ENCODE peak calls at places on chromosomes 16 and 17, in five cellular contexts. X, V, H, C and A are unnamed samples.

GRCh38 chr16:81296631-81297030 is 18.1 kb upstream of the GAN start:
- DNase-seq in X (no peak), V (no peak), H (no peak), C (no peak), A (no peak)

GRCh38 chr17:19781488-19782458 is 33.7 kb upstream of the ALDH3A1 start:
- DNase-seq in X (no peak), V (no peak), H (no peak), C (no peak), A (no peak)

GRCh38 chr16:25018972-25019617 is 3.9 kb upstream of the ARHGAP17 start:
- DNase-seq in X (no peak), V (no peak), H (no peak), C (no peak), A (no peak)

GRCh38 chr17:60141111-60142018 is 8.4 kb upstream of the CA4 start:
- DNase-seq in X (no peak), V (peak; percentile 89), H (peak; percentile 83), C (no peak), A (no peak)

GRCh38 chr17:2792541-2793169 is 3.6 kb upstream of the RAP1GAP2 start:
- DNase-seq in X (no peak), V (no peak), H (no peak), C (no peak), A (no peak)

GRCh38 chr17:75181608-75182318 is 996 bp downstream of the SUMO2 start:
- DNase-seq in X (peak; percentile 30), V (peak; percentile 28), H (no peak), C (no peak), A (no peak)

GRCh38 chr16:3641801-3642396 is 12.6 kb upstream of the DNASE1 start:
- DNase-seq in X (no peak), V (peak; percentile 14), H (no peak), C (peak; percentile 34), A (no peak)

GRCh38 chr17:39668141-39668924 is at the start of gene PNMT:
- DNase-seq in X (peak; percentile 81), V (peak; percentile 83), H (peak; percentile 93), C (no peak), A (no peak)

GRCh38 chr16:50665128-50665878 is 15.8 kb downstream of the SNX20 start:
- DNase-seq in X (peak; percentile 82), V (peak; percentile 87), H (peak; percentile 91), C (peak; percentile 86), A (peak; percentile 95)

GRCh38 chr17:50278526-50279180 is 4.4 kb downstream of the TMEM92 start:
- DNase-seq in X (no peak), V (no peak), H (peak; percentile 68), C (no peak), A (no peak)

GRCh38 chr16:2842340-2843000 is 12.4 kb downstream of the ZG16B start:
- DNase-seq in X (peak; percentile 52), V (peak; percentile 50), H (peak; percentile 78), C (peak; percentile 69), A (no peak)

DNA sequence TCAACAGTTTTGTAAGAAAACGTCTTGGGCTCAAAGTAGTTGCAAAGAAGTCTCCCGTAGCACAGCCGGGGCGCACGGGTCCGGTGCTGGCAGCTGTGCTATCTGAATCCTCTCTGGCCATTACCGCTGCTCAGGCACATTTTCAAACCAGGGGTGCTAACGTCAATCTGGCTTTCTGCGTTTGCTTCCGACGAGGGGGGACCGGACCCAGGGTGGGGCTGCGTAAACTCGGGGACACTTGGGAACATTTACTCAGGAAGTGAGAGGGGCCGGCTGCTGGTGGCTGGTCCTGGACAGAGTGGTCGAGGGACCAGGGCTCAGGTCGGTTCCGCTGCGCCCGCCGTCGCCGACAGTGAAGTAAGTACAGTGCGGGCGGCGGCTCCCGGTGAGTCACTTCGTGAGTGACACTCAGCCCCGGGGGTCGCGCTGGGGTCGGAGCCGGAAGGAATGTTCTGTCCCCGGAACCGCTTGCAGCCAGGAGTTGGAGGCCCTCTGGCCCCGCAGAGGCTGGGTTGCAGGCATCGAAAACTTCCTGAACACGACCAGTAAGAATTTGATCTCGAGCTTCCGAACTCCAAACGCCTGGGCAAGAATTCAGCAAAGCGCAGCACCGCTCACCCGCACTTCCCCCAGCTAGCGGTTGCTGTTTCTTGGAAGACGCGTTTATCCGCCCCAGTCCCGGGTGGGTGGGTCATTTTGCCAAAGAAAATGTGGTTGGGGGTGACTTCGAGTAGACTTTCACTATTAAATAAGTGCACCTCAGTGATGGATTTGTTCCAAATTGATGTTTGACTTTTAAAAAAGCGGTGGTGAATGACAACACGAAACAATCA is 1.4 kb upstream of the HS3ST3B1 start:
- DNase-seq in X (peak; percentile 16), V (peak; percentile 40), H (peak; percentile 86), C (peak; percentile 70), A (peak; percentile 93)
- TF ChIP-seq POLR2A in X (no peak), V (no peak), H (no peak), C (no peak), A (no peak)

DNA sequence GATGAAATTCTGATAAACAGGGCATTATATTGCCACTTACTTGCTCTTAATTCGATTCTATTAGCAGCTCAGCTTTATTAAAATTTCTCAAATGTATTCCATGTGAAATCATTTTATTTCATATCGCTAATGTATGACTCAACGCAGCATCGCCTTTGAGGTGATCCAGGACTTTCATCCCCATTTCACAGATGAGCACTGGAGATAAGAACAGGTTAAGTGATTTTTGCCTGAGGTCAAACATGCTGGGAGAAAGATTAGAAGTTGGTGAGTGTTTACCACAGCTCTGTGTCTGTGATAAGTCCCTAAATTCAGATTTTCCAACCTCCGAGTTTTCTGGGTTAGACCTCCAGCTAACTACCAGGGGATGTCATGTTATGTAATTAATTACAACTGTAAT is 43.6 kb downstream of the RBFOX1 start:
- DNase-seq in X (no peak), V (no peak), H (no peak), C (no peak), A (no peak)
- TF ChIP-seq EP300 in X (no peak), V (no peak), H (no peak), C (no peak), A (no peak)

GRCh38 chr17:58534901-58535421 is 20.5 kb upstream of the MTMR4 start:
- DNase-seq in X (no peak), V (no peak), H (no peak), C (no peak), A (no peak)
- H3K27ac ChIP-seq in X (no peak overlapping the region), V (no peak overlapping the region), H (peak overlapping the region; percentile 11), C (no peak overlapping the region), A (no peak overlapping the region)

DNA sequence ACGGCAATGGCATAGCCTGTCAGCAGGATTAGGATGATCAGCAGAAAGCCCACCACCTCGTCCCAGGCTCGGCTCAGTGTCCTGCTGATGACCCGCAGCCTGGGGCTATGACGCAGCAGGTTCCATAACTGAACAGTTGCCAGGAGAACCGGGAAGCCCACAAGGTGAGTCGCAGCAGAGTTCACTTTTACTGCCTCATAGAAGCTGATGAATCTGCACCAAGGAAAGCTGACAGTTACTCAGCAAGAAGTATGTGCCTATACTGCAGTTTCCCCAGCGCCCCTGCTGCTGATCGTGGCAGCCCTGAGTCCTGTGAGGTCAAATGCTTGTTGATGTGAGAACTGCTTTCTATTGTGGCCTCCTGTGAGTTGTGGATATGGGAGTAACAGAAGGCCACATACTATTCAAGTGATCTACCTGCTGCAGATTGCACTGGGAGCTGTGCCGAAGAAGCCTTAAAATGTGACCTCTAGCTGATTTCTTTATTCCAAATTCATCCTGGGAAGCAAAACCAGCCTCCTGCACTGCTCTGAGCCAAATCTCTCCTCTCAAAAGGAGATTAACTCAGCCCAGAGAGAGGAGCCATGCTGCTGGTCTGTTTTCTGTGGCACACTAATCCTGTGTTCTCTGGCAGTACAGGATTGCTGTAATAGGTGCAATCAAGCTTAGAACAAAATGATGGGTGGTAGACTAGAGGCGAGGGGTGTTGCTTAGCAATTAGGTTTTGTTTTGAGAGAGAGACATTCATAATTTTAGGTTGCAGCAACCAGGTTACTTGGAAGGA is 38.8 kb downstream of the IST1 start:
- DNase-seq in X (no peak), V (no peak), H (no peak), C (no peak), A (no peak)
- TF ChIP-seq POLR2A in X (no peak), V (no peak), H (no peak), C (no peak), A (no peak)

GRCh38 chr16:72124148-72124547 is 30.5 kb downstream of the DHX38 start:
- DNase-seq in X (no peak), V (no peak), H (no peak), C (no peak), A (no peak)

GRCh38 chr16:72123426-72123825 is 29.8 kb downstream of the DHX38 start:
- DNase-seq in X (no peak), V (no peak), H (no peak), C (no peak), A (no peak)

GRCh38 chr16:72125635-72126428 is 32.2 kb downstream of the DHX38 start:
- DNase-seq in X (peak; percentile 43), V (no peak), H (no peak), C (no peak), A (no peak)

GRCh38 chr16:72126429-72126765 is 32.8 kb downstream of the DHX38 start:
- DNase-seq in X (no peak), V (no peak), H (no peak), C (no peak), A (no peak)

DNA sequence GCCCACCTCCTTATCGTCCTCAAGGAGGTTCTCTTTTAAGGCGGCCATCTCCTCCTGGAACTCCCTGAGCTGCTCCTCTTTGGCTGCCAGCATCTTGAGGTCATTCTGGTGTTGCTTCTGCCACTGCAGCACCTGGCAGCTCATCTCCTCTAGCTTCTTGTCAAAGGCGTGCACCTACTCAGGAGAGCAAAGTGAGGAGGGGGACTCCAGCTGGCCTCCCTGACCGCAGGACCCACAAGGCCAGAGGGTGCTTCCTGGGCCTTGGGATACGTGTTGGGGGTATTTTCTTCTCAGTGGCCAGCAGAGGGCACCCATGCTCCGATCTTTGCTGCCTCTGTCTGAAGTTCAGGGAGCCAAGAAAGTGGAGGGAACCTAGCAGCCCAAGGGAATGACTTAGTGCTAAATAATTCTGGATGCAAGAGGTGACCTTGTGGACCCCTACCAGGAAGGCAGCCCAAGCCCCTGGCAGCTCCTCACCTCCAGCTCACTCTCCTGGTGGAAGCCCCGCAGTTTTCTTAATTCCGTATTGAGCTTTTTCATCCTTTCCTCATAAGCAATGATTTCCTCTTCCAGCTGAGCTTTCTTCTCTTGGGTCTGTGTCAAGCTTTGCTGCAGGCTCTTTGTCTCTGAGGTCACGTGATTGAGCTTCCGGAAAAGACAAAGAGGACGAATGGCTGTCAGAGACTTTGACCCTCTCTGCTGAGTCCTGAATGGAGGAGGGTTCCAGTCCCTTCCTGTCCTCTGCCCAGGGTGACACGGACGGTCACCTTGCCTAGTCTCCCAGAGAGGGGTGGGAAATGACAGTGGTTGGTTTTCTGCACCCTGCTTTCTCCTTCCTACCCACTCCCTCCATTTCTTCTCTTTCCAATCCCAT is 31.4 kb downstream of the DHX38 start:
- DNase-seq in X (peak; percentile 80), V (peak; percentile 68), H (no peak), C (peak; percentile 81), A (no peak)
- TF ChIP-seq EP300 in X (no peak), V (no peak), H (no peak), C (no peak), A (no peak)

GRCh38 chr17:42313389-42313772 is 25.1 kb downstream of the STAT5A start:
- DNase-seq in X (no peak), V (no peak), H (no peak), C (no peak), A (no peak)

GRCh38 chr17:42312285-42313130 is 24.2 kb downstream of the STAT5A start:
- DNase-seq in X (peak; percentile 83), V (peak; percentile 80), H (peak; percentile 93), C (peak; percentile 96), A (no peak)

GRCh38 chr17:42310281-42311156 is 22.2 kb downstream of the STAT5A start:
- DNase-seq in X (no peak), V (no peak), H (no peak), C (no peak), A (no peak)

GRCh38 chr17:42311240-42312034 is 23.1 kb downstream of the STAT5A start:
- DNase-seq in X (peak; percentile 78), V (peak; percentile 57), H (peak; percentile 78), C (peak; percentile 99), A (no peak)

DNA sequence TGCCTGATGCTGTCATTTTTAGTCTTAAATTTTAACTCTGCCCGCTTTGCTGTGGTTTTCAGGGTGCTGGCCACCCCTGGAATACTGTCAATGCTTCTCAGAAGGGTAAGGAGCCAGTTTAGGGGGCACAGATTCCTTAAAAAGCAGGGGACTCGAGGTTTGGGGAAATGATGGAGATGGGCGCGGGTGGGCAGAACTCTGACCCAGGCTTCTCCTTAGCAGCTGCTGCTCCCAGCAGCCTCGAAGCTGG is 23.7 kb downstream of the STAT5A start:
- DNase-seq in X (no peak), V (no peak), H (no peak), C (no peak), A (no peak)
- H3K27ac ChIP-seq in X (peak overlapping the region; percentile 88), V (peak overlapping the region; percentile 42), H (peak overlapping the region; percentile 74), C (peak overlapping the region; percentile 98), A (peak overlapping the region; percentile 94)